ENCODE peak calls at places on chromosomes 11 and 22, in five cellular contexts. F is RPMI8226, W is LHCN-M2, O is SW 1271, Q is adipocyte. H is an unnamed sample.

GRCh38 chr11:127259118-127259517 is 258.5 kb upstream of the KIRREL3 start:
- DNase-seq in F (no peak), W (no peak), O (no peak), Q (no peak), H (no peak)

GRCh38 chr22:50034126-50035081 is 21.8 kb upstream of the IL17REL start:
- DNase-seq in F (no peak), W (no peak), O (no peak), Q (no peak), H (no peak)

GRCh38 chr11:134074346-134074745 is 5.5 kb downstream of the JAM3 start:
- DNase-seq in F (no peak), W (peak), O (no peak), Q (peak), H (no peak)

GRCh38 chr22:37262346-37262745 is 18.3 kb upstream of the RAC2 start:
- DNase-seq in F (no peak), W (no peak), O (no peak), Q (no peak), H (no peak)

GRCh38 chr11:93655047-93655446 is 6.4 kb upstream of the CEP295 start:
- DNase-seq in F (no peak), W (no peak), O (no peak), Q (no peak), H (no peak)

GRCh38 chr22:42655693-42656092 is 6.5 kb upstream of the CYB5R3 start:
- DNase-seq in F (peak), W (no peak), O (no peak), Q (no peak), H (no peak)

GRCh38 chr11:76048763-76049162 is 157.5 kb downstream of the WNT11 start:
- DNase-seq in F (peak), W (peak), O (no peak), Q (no peak), H (no peak)

GRCh38 chr11:80593981-80594380 is 1153.2 kb upstream of the TENM4 start:
- DNase-seq in F (no peak), W (no peak), O (peak), Q (no peak), H (peak)

GRCh38 chr22:33076368-33076767 is 18.2 kb upstream of the SYN3 start:
- DNase-seq in F (peak), W (no peak), O (no peak), Q (peak), H (no peak)

GRCh38 chr22:38353142-38353629 is 36.0 kb upstream of the CSNK1E start:
- DNase-seq in F (peak), W (peak), O (no peak), Q (peak), H (no peak)

GRCh38 chr11:33635161-33635560 is 65.5 kb downstream of the C11orf91 start:
- DNase-seq in F (no peak), W (peak), O (no peak), Q (peak), H (no peak)

GRCh38 chr22:33038131-33038772 is 19.9 kb downstream of the SYN3 start:
- DNase-seq in F (no peak), W (no peak), O (no peak), Q (peak), H (no peak)

GRCh38 chr11:459511-460220 is 9.6 kb downstream of the PTDSS2 start:
- DNase-seq in F (no peak), W (no peak), O (no peak), Q (no peak), H (no peak)

GRCh38 chr11:35218956-35219355 is 80.0 kb downstream of the CD44 start:
- DNase-seq in F (no peak), W (no peak), O (no peak), Q (peak), H (no peak)

GRCh38 chr11:47593934-47594855 is at the start of gene C1QTNF4:
- DNase-seq in F (no peak), W (no peak), O (no peak), Q (peak), H (no peak)

GRCh38 chr11:35470616-35471015 is 51.3 kb upstream of the SLC1A2 start:
- DNase-seq in F (no peak), W (no peak), O (no peak), Q (no peak), H (no peak)

GRCh38 chr11:20488352-20488751 is 100.8 kb downstream of the PRMT3 start:
- DNase-seq in F (no peak), W (no peak), O (no peak), Q (no peak), H (no peak)

GRCh38 chr11:79052539-79052938 is 388.3 kb downstream of the TENM4 start:
- DNase-seq in F (peak), W (no peak), O (no peak), Q (no peak), H (no peak)

GRCh38 chr22:46602025-46602424 is 18.2 kb upstream of the GRAMD4 start:
- DNase-seq in F (no peak), W (no peak), O (no peak), Q (no peak), H (no peak)

GRCh38 chr11:108302121-108302785 is 79.4 kb downstream of the ATM start:
- DNase-seq in F (no peak), W (peak), O (no peak), Q (peak), H (no peak)

GRCh38 chr11:32090774-32091370 is at the start of gene RCN1:
- DNase-seq in F (peak), W (peak), O (no peak), Q (peak), H (no peak)

GRCh38 chr11:68146010-68146540 is 24.9 kb upstream of the CHKA start:
- DNase-seq in F (peak), W (no peak), O (no peak), Q (no peak), H (no peak)

GRCh38 chr11:109512680-109513079 is 90.7 kb downstream of the C11orf87 start:
- DNase-seq in F (no peak), W (peak), O (no peak), Q (no peak), H (no peak)

GRCh38 chr22:17910561-17911311 is 113.6 kb downstream of the MICAL3 start:
- DNase-seq in F (peak), W (peak), O (no peak), Q (peak), H (no peak)

GRCh38 chr11:109018639-109019038 is 353.8 kb downstream of the DDX10 start:
- DNase-seq in F (no peak), W (no peak), O (no peak), Q (no peak), H (no peak)

GRCh38 chr22:40533712-40534378 is 102.7 kb downstream of the MRTFA start:
- DNase-seq in F (peak), W (peak), O (no peak), Q (peak), H (no peak)

GRCh38 chr11:6602096-6602940 is 1.1 kb downstream of the RRP8 start:
- DNase-seq in F (no peak), W (no peak), O (no peak), Q (peak), H (no peak)

GRCh38 chr11:29282088-29282487 is 734.7 kb downstream of the KCNA4 start:
- DNase-seq in F (no peak), W (peak), O (peak), Q (peak), H (no peak)

GRCh38 chr11:35088226-35088625 is 50.7 kb upstream of the CD44 start:
- DNase-seq in F (no peak), W (peak), O (no peak), Q (no peak), H (no peak)

GRCh38 chr11:15006139-15006759 is 34.1 kb upstream of the CALCA start:
- DNase-seq in F (peak), W (peak), O (no peak), Q (peak), H (peak)

GRCh38 chr11:31582697-31583096 is 73.1 kb downstream of the ELP4 start:
- DNase-seq in F (no peak), W (no peak), O (no peak), Q (no peak), H (no peak)

GRCh38 chr11:59550368-59550841 is 39.1 kb downstream of the OR4D9 start:
- DNase-seq in F (peak), W (peak), O (peak), Q (peak), H (no peak)

GRCh38 chr11:12845739-12846358 is 163.3 kb upstream of the RASSF10 start:
- DNase-seq in F (peak), W (peak), O (no peak), Q (no peak), H (no peak)

GRCh38 chr22:21098099-21098671 is 52.4 kb downstream of the LRRC74B start:
- DNase-seq in F (no peak), W (no peak), O (no peak), Q (no peak), H (no peak)

GRCh38 chr11:28701760-28702449 is 593.7 kb downstream of the METTL15 start:
- DNase-seq in F (no peak), W (peak), O (peak), Q (no peak), H (no peak)

GRCh38 chr22:50399751-50400331 is 56.7 kb downstream of the PPP6R2 start:
- DNase-seq in F (peak), W (peak), O (no peak), Q (peak), H (no peak)

GRCh38 chr11:9092085-9092484 is 686 bp upstream of the SCUBE2 start:
- DNase-seq in F (no peak), W (no peak), O (no peak), Q (no peak), H (no peak)

GRCh38 chr11:48006301-48006992 is 26.1 kb downstream of the PTPRJ start:
- DNase-seq in F (no peak), W (peak), O (no peak), Q (peak), H (no peak)

H was measured in keratinocyte.